ENCODE peak calls at places on chromosome 6, in five cellular contexts. A, R, I, U and B are unnamed samples.
A peak's percentile ranks its signal among the peaks of the same experiment; 100 is the strongest.

GRCh38 chr6:86765211-86765610 is 172.1 kb upstream of the HTR1E start:
- DNase-seq in A (no peak), R (no peak), I (no peak), U (no peak), B (no peak)

GRCh38 chr6:166489301-166490155 is 97.0 kb downstream of the RAMACL start:
- DNase-seq in A (no peak), R (no peak), I (no peak), U (no peak), B (no peak)

GRCh38 chr6:28940294-28940858 is 16.6 kb upstream of the TRIM27 start:
- DNase-seq in A (peak; percentile 49), R (peak; percentile 59), I (peak; percentile 15), U (no peak), B (peak; percentile 61)

GRCh38 chr6:20438462-20439070 is 36.9 kb downstream of the E2F3 start:
- DNase-seq in A (no peak), R (no peak), I (no peak), U (no peak), B (no peak)

GRCh38 chr6:11921017-11921438 is 91.1 kb upstream of the HIVEP1 start:
- DNase-seq in A (peak; percentile 48), R (no peak), I (no peak), U (no peak), B (no peak)

GRCh38 chr6:11810039-11810541 is 31.5 kb upstream of the ADTRP start:
- DNase-seq in A (peak; percentile 48), R (no peak), I (no peak), U (peak; percentile 77), B (no peak)

GRCh38 chr6:29527564-29527963 is 32.0 kb downstream of the UBD start:
- DNase-seq in A (no peak), R (no peak), I (no peak), U (no peak), B (no peak)

GRCh38 chr6:136945072-136945471 is 23.0 kb downstream of the SLC35D3 start:
- DNase-seq in A (no peak), R (no peak), I (no peak), U (no peak), B (no peak)

GRCh38 chr6:5522147-5522546 is 260.8 kb downstream of the FARS2 start:
- DNase-seq in A (no peak), R (no peak), I (no peak), U (no peak), B (peak; percentile 29)

GRCh38 chr6:79538481-79538971 is 1.3 kb upstream of the LCA5 start:
- DNase-seq in A (no peak), R (no peak), I (no peak), U (no peak), B (no peak)

GRCh38 chr6:161242779-161243693 is 30.8 kb downstream of the AGPAT4 start:
- DNase-seq in A (peak; percentile 57), R (peak; percentile 48), I (no peak), U (no peak), B (peak; percentile 54)